ENCODE peak calls at places on chromosome 1, in four cellular contexts. U is putamen, C is H54, M is 8988T. R is an unnamed sample.

GRCh38 chr1:66313446-66313845 is 220.5 kb upstream of the SGIP1 start:
- DNase-seq in U (no peak), C (no peak), M (no peak), R (no peak)

GRCh38 chr1:232428781-232429530 is 201.0 kb downstream of the SIPA1L2 start:
- DNase-seq in U (no peak), C (no peak), M (no peak), R (no peak)

GRCh38 chr1:219898375-219898774 is 30.0 kb downstream of the SLC30A10 start:
- DNase-seq in U (no peak), C (no peak), M (no peak), R (no peak)

GRCh38 chr1:32208891-32209309 is at the start of gene DCDC2B:
- DNase-seq in U (no peak), C (peak), M (no peak), R (peak)

GRCh38 chr1:11796036-11796828 is 9.5 kb downstream of the MTHFR start:
- DNase-seq in U (no peak), C (no peak), M (no peak), R (no peak)

GRCh38 chr1:160048335-160048734 is 16.5 kb upstream of the PIGM start:
- DNase-seq in U (no peak), C (no peak), M (no peak), R (no peak)

GRCh38 chr1:38274974-38275373 is 228.4 kb upstream of the POU3F1 start:
- DNase-seq in U (no peak), C (no peak), M (no peak), R (no peak)

GRCh38 chr1:108016451-108016920 is 51.5 kb upstream of the VAV3 start:
- DNase-seq in U (no peak), C (no peak), M (no peak), R (no peak)

GRCh38 chr1:114468710-114469468 is 42.1 kb downstream of the TRIM33 start:
- DNase-seq in U (no peak), C (no peak), M (no peak), R (peak)

R was measured in RKO.